ENCODE peak calls at places on chromosomes 4 and X, in four cellular contexts. A, G, Y and R are unnamed samples.

GRCh38 chr4:156575430-156576073 is 396.0 kb downstream of the PDGFC start:
- DNase-seq in A (no peak), G (no peak), Y (no peak), R (no peak)

GRCh38 chr4:148962539-148963290 is 520.5 kb upstream of the NR3C2 start:
- DNase-seq in A (no peak), G (no peak), Y (no peak), R (no peak)

GRCh38 chrX:11864171-11864570 is 106.1 kb downstream of the MSL3 start:
- DNase-seq in A (no peak), G (no peak), Y (no peak), R (no peak)

GRCh38 chr4:26140150-26140898 is 180.5 kb upstream of the RBPJ start:
- DNase-seq in A (no peak), G (no peak), Y (no peak), R (no peak)

GRCh38 chr4:38060829-38061431 is 100.7 kb downstream of the PTTG2 start:
- DNase-seq in A (no peak), G (no peak), Y (no peak), R (no peak)

GRCh38 chr4:184344899-184345572 is 127.4 kb upstream of the ENPP6 start:
- DNase-seq in A (no peak), G (no peak), Y (no peak), R (no peak)

GRCh38 chr4:152352645-152353116 is 183.2 kb downstream of the FBXW7 start:
- DNase-seq in A (no peak), G (peak; percentile 96), Y (no peak), R (peak; percentile 92)

GRCh38 chr4:20838476-20838875 is 138.2 kb downstream of the PACRGL start:
- DNase-seq in A (no peak), G (no peak), Y (no peak), R (no peak)

GRCh38 chr4:12968345-12968744 is 515.8 kb downstream of the RAB28 start:
- DNase-seq in A (no peak), G (no peak), Y (no peak), R (no peak)

GRCh38 chrX:123153846-123154335 is 30.2 kb upstream of the GRIA3 start:
- DNase-seq in A (no peak), G (no peak), Y (no peak), R (no peak)

GRCh38 chr4:152307669-152308068 is 228.2 kb downstream of the FBXW7 start:
- DNase-seq in A (no peak), G (no peak), Y (no peak), R (no peak)

GRCh38 chr4:20305976-20306375 is 54.3 kb downstream of the SLIT2 start:
- DNase-seq in A (no peak), G (peak; percentile 41), Y (no peak), R (no peak)

GRCh38 chrX:112851806-112852205 is 11.2 kb upstream of the AMOT start:
- DNase-seq in A (no peak), G (peak; percentile 89), Y (no peak), R (no peak)

GRCh38 chrX:106707771-106708454 is 18.6 kb upstream of the RNF128 start:
- DNase-seq in A (no peak), G (no peak), Y (no peak), R (no peak)

GRCh38 chrX:12447448-12448154 is 309.3 kb downstream of the FRMPD4 start:
- DNase-seq in A (no peak), G (peak; percentile 65), Y (no peak), R (no peak)

GRCh38 chrX:136032370-136032769 is 47.1 kb downstream of the SLC9A6 start:
- DNase-seq in A (no peak), G (no peak), Y (no peak), R (no peak)

GRCh38 chr4:66252291-66252690 is 582.0 kb upstream of the EPHA5 start:
- DNase-seq in A (no peak), G (peak; percentile 10), Y (no peak), R (no peak)

GRCh38 chrX:129115104-129115503 is 408.2 kb downstream of the SMARCA1 start:
- DNase-seq in A (peak; percentile 15), G (peak; percentile 75), Y (no peak), R (no peak)

GRCh38 chr4:140603286-140603685 is 34.5 kb upstream of the UCP1 start:
- DNase-seq in A (no peak), G (peak; percentile 94), Y (no peak), R (peak; percentile 61)

GRCh38 chrX:121010218-121010617 is 24.7 kb upstream of the CT47A1 start:
- DNase-seq in A (no peak), G (peak; percentile 54), Y (no peak), R (no peak)

GRCh38 chr4:128660361-128660964 is 149.0 kb upstream of the JADE1 start:
- DNase-seq in A (no peak), G (no peak), Y (no peak), R (no peak)

GRCh38 chr4:8697826-8698225 is 105.3 kb downstream of the CPZ start:
- DNase-seq in A (no peak), G (no peak), Y (no peak), R (no peak)

GRCh38 chrX:110374544-110374943 is 15.9 kb downstream of the RTL9 start:
- DNase-seq in A (no peak), G (no peak), Y (no peak), R (no peak)

GRCh38 chrX:39907964-39908616 is 189.7 kb downstream of the BCOR start:
- DNase-seq in A (no peak), G (no peak), Y (no peak), R (no peak)

GRCh38 chr4:91114386-91114785 is 987.2 kb downstream of the CCSER1 start:
- DNase-seq in A (no peak), G (peak; percentile 14), Y (no peak), R (no peak)

GRCh38 chr4:101175896-101176676 is 171.2 kb downstream of the PPP3CA start:
- DNase-seq in A (no peak), G (peak; percentile 64), Y (no peak), R (no peak)

GRCh38 chr4:89752932-89753598 is 83.9 kb downstream of the SNCA start:
- DNase-seq in A (no peak), G (peak; percentile 87), Y (no peak), R (no peak)

GRCh38 chr4:115315182-115315581 is 201.8 kb upstream of the NDST4 start:
- DNase-seq in A (no peak), G (no peak), Y (no peak), R (no peak)

GRCh38 chr4:163544407-163545038 is 50.0 kb downstream of the TMA16 start:
- DNase-seq in A (no peak), G (peak; percentile 54), Y (peak; percentile 54), R (no peak)

GRCh38 chr4:168594121-168594520 is 97.3 kb downstream of the PALLD start:
- DNase-seq in A (no peak), G (no peak), Y (no peak), R (no peak)

GRCh38 chr4:119744580-119744979 is 116.0 kb upstream of the PDE5A start:
- DNase-seq in A (no peak), G (peak; percentile 2), Y (no peak), R (no peak)

GRCh38 chrX:153628129-153628528 is 18.9 kb upstream of the DUSP9 start:
- DNase-seq in A (no peak), G (no peak), Y (no peak), R (no peak)

GRCh38 chrX:25343060-25343459 is 327.3 kb upstream of the ARX start:
- DNase-seq in A (no peak), G (peak; percentile 57), Y (no peak), R (no peak)

GRCh38 chr4:67394771-67395310 is 150.5 kb downstream of the CENPC start:
- DNase-seq in A (no peak), G (no peak), Y (no peak), R (no peak)

GRCh38 chr4:138919094-138919936 is 96.3 kb upstream of the NOCT start:
- DNase-seq in A (peak; percentile 74), G (peak; percentile 86), Y (peak; percentile 29), R (peak; percentile 69)

GRCh38 chrX:129932137-129932791 is 26.3 kb downstream of the UTP14A start:
- DNase-seq in A (peak; percentile 72), G (peak; percentile 93), Y (peak; percentile 79), R (peak; percentile 20)